ENCODE peak calls at places on chromosomes 1 and 21, in seven cellular contexts. F is neural progenitor cell; U is A549; A is pancreas; I is fibroblast of lung; Q is Jurkat, Clone E6-1; K is AG10803. H is an unnamed sample.

GRCh38 chr1:110674337-110675059 is at the start of gene KCNA3:
- DNase-seq in K (no peak), Q (peak), I (no peak), F (peak), A (peak), U (no peak), H (no peak)

GRCh38 chr1:39158330-39159086 is 46.0 kb upstream of the MACF1 start:
- DNase-seq in A (peak), F (peak), I (peak), K (no peak), U (peak), Q (no peak), H (peak)

GRCh38 chr1:78333426-78334012 is 157.3 kb upstream of the PTGFR start:
- DNase-seq in I (peak), U (peak), A (no peak), K (peak), F (peak), Q (peak), H (peak)

GRCh38 chr1:41672173-41672572 is 187.7 kb upstream of the EDN2 start:
- DNase-seq in A (no peak), U (peak), F (no peak), Q (no peak), I (peak), K (peak), H (no peak)

GRCh38 chr1:220092694-220093093 is 1.2 kb upstream of the IARS2 start:
- DNase-seq in K (no peak), A (no peak), Q (no peak), F (no peak), I (no peak), U (no peak), H (no peak)

GRCh38 chr1:14616997-14617396 is 18.5 kb downstream of the KAZN start:
- DNase-seq in U (no peak), A (no peak), I (peak), K (no peak), F (no peak), Q (peak), H (no peak)

GRCh38 chr1:168636642-168637111 is 60.3 kb downstream of the XCL1 start:
- DNase-seq in U (peak), Q (no peak), F (no peak), I (peak), A (no peak), K (peak), H (no peak)

GRCh38 chr1:41811978-41812852 is 106.5 kb downstream of the HIVEP3 start:
- DNase-seq in F (peak), Q (peak), K (peak), I (peak), U (peak), A (no peak), H (peak)

GRCh38 chr1:208387908-208388756 is 143.9 kb upstream of the PLXNA2 start:
- DNase-seq in U (no peak), F (no peak), A (no peak), Q (no peak), I (no peak), K (no peak), H (no peak)

GRCh38 chr21:23861908-23862504 is 1745.3 kb downstream of the MRPL39 start:
- DNase-seq in K (no peak), U (no peak), F (no peak), Q (peak), I (no peak), A (no peak), H (no peak)

GRCh38 chr1:218366322-218367052 is 21.4 kb downstream of the TGFB2 start:
- DNase-seq in A (no peak), Q (no peak), F (no peak), I (peak), K (no peak), U (peak), H (no peak)

GRCh38 chr21:42513985-42514882 is 582 bp downstream of the SLC37A1 start:
- DNase-seq in A (peak), I (peak), K (no peak), Q (no peak), U (peak), F (peak), H (peak)

GRCh38 chr1:207021139-207021861 is 11.3 kb downstream of the C1orf116 start:
- DNase-seq in U (peak), I (peak), Q (no peak), A (no peak), F (no peak), K (peak), H (no peak)

GRCh38 chr1:108644984-108645383 is 15.9 kb downstream of the HENMT1 start:
- DNase-seq in I (no peak), A (no peak), F (no peak), Q (peak), U (no peak), K (no peak), H (no peak)

GRCh38 chr1:192729500-192729899 is 79.3 kb upstream of the RGS2 start:
- DNase-seq in K (no peak), A (no peak), F (peak), U (no peak), Q (no peak), I (no peak), H (no peak)

GRCh38 chr1:171257207-171258052 is 9.1 kb downstream of the FMO1 start:
- DNase-seq in Q (no peak), U (peak), F (no peak), K (peak), A (peak), I (peak), H (no peak)

GRCh38 chr1:170823120-170823519 is 112.2 kb upstream of the MROH9 start:
- DNase-seq in A (no peak), F (no peak), K (no peak), Q (no peak), I (peak), U (no peak), H (no peak)

GRCh38 chr1:197799271-197799670 is 24.0 kb upstream of the DENND1B start:
- DNase-seq in U (peak), A (no peak), I (peak), F (no peak), K (peak), Q (no peak), H (no peak)

GRCh38 chr1:22650089-22650693 is 2.8 kb upstream of the C1QB start:
- DNase-seq in A (no peak), F (no peak), K (no peak), Q (no peak), U (no peak), I (no peak), H (no peak)

GRCh38 chr1:110336300-110337039 is 2.7 kb upstream of the RBM15 start:
- DNase-seq in F (no peak), I (no peak), U (no peak), Q (peak), A (no peak), K (peak), H (no peak)

GRCh38 chr1:19477284-19478240 is 7.8 kb downstream of the CAPZB start:
- DNase-seq in K (no peak), I (no peak), Q (peak), U (no peak), F (no peak), A (no peak), H (no peak)

GRCh38 chr1:46520063-46520911 is 30.7 kb downstream of the DMBX1 start:
- DNase-seq in I (peak), F (peak), U (peak), K (peak), Q (no peak), A (no peak), H (peak)

GRCh38 chr21:41897690-41898089 is 18.5 kb upstream of the PRDM15 start:
- DNase-seq in Q (no peak), U (no peak), I (no peak), A (no peak), F (peak), K (no peak), H (no peak)

GRCh38 chr1:147800852-147801251 is 40.5 kb upstream of the GJA5 start:
- DNase-seq in F (no peak), Q (no peak), A (no peak), U (no peak), I (no peak), K (no peak), H (no peak)

GRCh38 chr1:229102741-229103480 is 168.0 kb upstream of the RAB4A start:
- DNase-seq in I (no peak), K (peak), A (no peak), U (no peak), Q (no peak), F (peak), H (no peak)

GRCh38 chr1:30866594-30866993 is 42.0 kb downstream of the SDC3 start:
- DNase-seq in Q (no peak), I (no peak), F (no peak), K (no peak), U (no peak), A (no peak), H (no peak)

GRCh38 chr1:46529031-46529630 is 22.3 kb downstream of the KNCN start:
- DNase-seq in I (no peak), F (no peak), Q (no peak), K (no peak), U (no peak), A (no peak), H (peak)

GRCh38 chr21:28633803-28634572 is 358.7 kb downstream of the LTN1 start:
- DNase-seq in Q (no peak), U (no peak), F (no peak), A (no peak), I (peak), K (peak), H (no peak)

GRCh38 chr21:30349572-30349971 is 1.2 kb upstream of the KRTAP23-1 start:
- DNase-seq in F (no peak), A (no peak), K (no peak), U (no peak), Q (no peak), I (no peak), H (no peak)

GRCh38 chr1:168365719-168366474 is 85.2 kb downstream of the TBX19 start:
- DNase-seq in Q (peak), A (no peak), F (peak), I (no peak), K (no peak), U (peak), H (no peak)

GRCh38 chr21:28436286-28436932 is 556.3 kb downstream of the LTN1 start:
- DNase-seq in Q (no peak), U (no peak), K (no peak), F (no peak), A (no peak), I (peak), H (no peak)

GRCh38 chr1:19762175-19762779 is 37.4 kb downstream of the TMCO4 start:
- DNase-seq in Q (no peak), F (peak), K (no peak), I (no peak), U (peak), A (peak), H (peak)

GRCh38 chr1:219582310-219582709 is 30.6 kb downstream of the ZC3H11B start:
- DNase-seq in K (peak), I (peak), U (no peak), A (no peak), F (no peak), Q (peak), H (no peak)

GRCh38 chr1:201461193-201461657 is 7.8 kb downstream of the PHLDA3 start:
- DNase-seq in U (peak), F (no peak), Q (no peak), I (peak), A (no peak), K (peak), H (no peak)

GRCh38 chr21:45011911-45012660 is 62.3 kb upstream of the ADARB1 start:
- DNase-seq in K (peak), Q (no peak), A (peak), F (peak), U (peak), I (peak), H (peak)

GRCh38 chr1:162136760-162137537 is 67.5 kb downstream of the NOS1AP start:
- DNase-seq in U (peak), K (peak), A (no peak), I (peak), F (no peak), Q (no peak), H (no peak)

GRCh38 chr21:44657635-44658183 is at the start of gene KRTAP12-3:
- DNase-seq in K (no peak), A (no peak), U (no peak), Q (peak), I (no peak), F (no peak), H (no peak)

GRCh38 chr1:27044613-27045091 is 32.0 kb upstream of the TENT5B start:
- DNase-seq in F (peak), K (peak), U (peak), I (peak), A (peak), Q (peak), H (peak)

GRCh38 chr1:149846600-149847466 is 52.5 kb upstream of the BOLA1 start:
- DNase-seq in Q (no peak), U (no peak), K (no peak), I (no peak), A (no peak), F (peak), H (no peak)

GRCh38 chr1:149846042-149846441 is 53.3 kb upstream of the BOLA1 start:
- DNase-seq in F (peak), Q (no peak), U (no peak), I (no peak), K (no peak), A (no peak), H (no peak)

GRCh38 chr1:149844650-149845255 is 54.6 kb upstream of the BOLA1 start:
- DNase-seq in K (no peak), I (no peak), U (no peak), Q (no peak), A (no peak), F (peak), H (no peak)

GRCh38 chr1:149844096-149844495 is 55.3 kb upstream of the BOLA1 start:
- DNase-seq in K (peak), A (no peak), I (peak), U (peak), Q (no peak), F (peak), H (no peak)

DNA sequence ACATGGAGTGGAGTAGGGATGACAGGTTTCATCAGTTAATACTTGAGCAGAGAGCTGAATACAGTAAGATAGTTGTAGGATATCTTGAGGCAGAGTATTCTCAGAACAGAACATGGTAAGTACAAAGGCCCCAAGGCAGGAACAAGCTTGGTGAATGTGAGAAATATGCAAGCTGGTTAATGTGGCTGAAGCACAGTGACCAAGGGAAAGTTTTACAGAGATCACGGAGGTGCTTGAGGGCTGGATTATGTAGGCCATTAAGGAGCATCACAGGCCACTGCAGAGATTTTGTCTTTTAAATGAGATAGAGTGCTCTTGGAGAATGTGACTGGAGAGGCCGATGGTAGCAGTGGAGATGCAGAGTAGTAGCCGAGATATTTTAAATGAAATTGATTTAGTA is 54.0 kb upstream of the BOLA1 start:
- DNase-seq in I (no peak), Q (no peak), A (no peak), K (no peak), F (peak), U (no peak), H (no peak)
- H3K4me3 ChIP-seq in I (peak), Q (no peak), A (no peak), K (no peak), F (peak), U (no peak), H (no peak)

DNA sequence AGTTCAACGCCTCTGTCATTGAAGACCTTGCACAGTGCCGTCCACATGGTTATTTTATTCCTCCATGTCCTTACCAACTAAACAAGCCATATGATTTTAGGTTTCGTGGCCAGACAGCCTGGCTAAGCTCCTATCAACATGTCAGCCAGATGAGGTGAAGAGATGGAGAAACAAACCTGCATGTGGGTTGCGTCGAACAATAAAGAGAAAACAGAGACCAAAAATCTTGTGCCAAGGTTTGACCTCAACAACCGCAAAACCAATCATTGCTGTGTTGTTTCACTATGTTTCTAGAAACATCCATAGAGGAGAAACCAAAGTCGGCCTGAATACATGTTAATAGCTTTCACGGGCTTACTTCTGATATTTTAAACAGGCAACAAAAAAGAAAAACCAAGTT is 544.6 kb downstream of the SMYD3 start:
- DNase-seq in Q (no peak), A (no peak), I (no peak), K (no peak), F (no peak), U (no peak), H (no peak)
- H3K4me3 ChIP-seq in Q (no peak), A (no peak), I (no peak), K (no peak), F (no peak), U (no peak), H (no peak)

DNA sequence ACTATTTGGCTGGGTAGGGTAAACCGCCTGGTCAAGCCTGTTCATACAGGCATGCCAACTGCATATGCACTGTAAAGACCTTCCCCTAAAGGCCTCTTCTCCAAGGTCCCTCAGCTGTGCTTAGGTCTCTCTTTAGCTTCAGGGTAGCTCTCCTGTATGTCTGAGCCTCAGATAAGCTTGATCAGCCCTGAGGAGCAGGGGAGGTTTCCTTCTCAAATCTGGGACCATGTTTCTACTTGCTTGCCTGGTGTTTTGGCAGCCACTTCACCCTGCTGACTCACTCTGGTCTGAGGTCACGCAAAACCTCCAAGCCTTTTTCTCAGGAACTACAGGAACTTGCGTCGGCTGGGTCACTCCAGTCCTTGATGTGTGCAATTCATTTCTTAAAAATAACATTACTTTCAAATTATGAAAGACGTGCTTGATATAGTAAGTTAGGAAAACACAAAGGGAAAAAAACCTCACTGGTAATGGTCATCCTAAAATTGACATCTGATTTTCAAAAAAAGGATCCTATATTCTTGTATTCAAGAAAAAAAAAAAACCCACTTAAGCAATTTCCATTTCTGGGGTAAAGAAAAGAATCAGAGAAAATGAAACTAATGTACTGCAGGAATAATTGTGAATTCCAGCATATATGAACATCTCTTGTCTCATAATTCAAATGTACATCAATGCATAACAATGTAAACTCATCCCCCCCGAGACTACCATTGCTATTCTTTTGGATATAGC is 24.7 kb upstream of the RNF19B start:
- DNase-seq in F (no peak), U (peak), A (no peak), K (peak), I (peak), Q (no peak), H (no peak)
- H3K4me3 ChIP-seq in F (no peak), U (no peak), A (no peak), K (no peak), I (peak), Q (no peak), H (no peak)

GRCh38 chr1:156356875-156357534 is 12.0 kb upstream of the RHBG start:
- DNase-seq in K (no peak), A (peak), Q (peak), I (no peak), U (peak), F (peak), H (peak)

GRCh38 chr1:156359973-156360372 is 9.0 kb upstream of the RHBG start:
- DNase-seq in K (peak), I (peak), U (peak), Q (no peak), F (peak), A (no peak), H (peak)

GRCh38 chr1:156360534-156360933 is 8.5 kb upstream of the RHBG start:
- DNase-seq in F (no peak), K (no peak), U (no peak), I (no peak), Q (no peak), A (no peak), H (no peak)

GRCh38 chr1:156357977-156358376 is 11.0 kb upstream of the RHBG start:
- DNase-seq in F (no peak), A (no peak), U (no peak), K (no peak), I (no peak), Q (no peak), H (no peak)

GRCh38 chr1:156356262-156356874 is 12.6 kb upstream of the RHBG start:
- DNase-seq in U (no peak), K (no peak), F (no peak), A (no peak), Q (no peak), I (no peak), H (no peak)
- H3K4me3 ChIP-seq in U (no peak), K (no peak), F (no peak), A (no peak), Q (peak), I (no peak), H (no peak)

DNA sequence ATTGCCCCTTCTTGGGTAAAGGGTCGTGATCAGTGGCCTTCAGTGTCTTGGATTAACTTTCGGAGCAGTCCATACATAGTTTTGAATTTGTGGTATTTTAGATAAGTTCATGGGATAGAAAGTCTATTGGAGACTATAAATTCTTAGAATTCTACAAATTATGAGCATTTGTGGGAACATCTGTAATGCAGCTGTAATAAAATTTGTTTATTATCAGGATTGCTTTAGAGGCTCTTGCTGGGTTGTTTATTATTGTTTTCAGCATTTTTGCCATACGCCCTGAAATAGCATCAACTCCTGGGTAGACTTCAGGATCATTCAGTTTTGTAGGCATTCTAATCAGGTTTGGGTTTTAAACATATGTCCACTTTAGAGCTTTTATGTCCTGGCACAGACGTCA is 16.1 kb downstream of the LAMC1 start:
- DNase-seq in U (no peak), Q (no peak), A (no peak), I (no peak), F (no peak), K (peak), H (no peak)
- H3K4me3 ChIP-seq in U (no peak), Q (no peak), A (no peak), I (no peak), F (no peak), K (peak), H (no peak)

DNA sequence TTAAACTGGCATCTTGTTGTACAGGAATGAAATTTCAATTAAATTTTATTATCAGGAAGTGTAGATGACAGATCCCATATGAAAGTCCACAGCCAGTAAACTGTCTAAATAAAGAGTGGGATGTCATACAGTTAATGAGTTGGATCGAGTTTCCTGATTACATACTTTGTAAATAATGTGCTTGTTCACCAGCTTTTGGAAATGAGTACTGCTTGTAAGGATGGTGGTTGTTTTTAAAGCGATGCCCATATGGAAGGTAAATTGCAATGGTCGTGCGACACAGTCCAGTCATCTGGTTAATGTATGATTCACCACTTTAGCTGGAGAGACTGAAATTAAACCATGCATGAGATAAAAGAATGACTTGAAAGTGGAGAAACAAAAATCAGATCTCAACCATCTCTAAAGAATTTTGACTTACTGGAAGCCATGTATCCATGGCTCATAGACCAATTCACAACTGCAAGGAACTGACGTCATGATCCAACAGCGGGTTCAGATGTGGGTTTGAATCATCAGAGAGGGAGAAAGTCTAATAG is 48.8 kb downstream of the MAP10 start:
- DNase-seq in Q (no peak), K (peak), U (no peak), I (peak), F (no peak), A (no peak), H (no peak)
- H3K4me3 ChIP-seq in Q (no peak), K (no peak), U (no peak), I (no peak), F (no peak), A (no peak), H (no peak)